ENCODE peak calls at places on chromosome X, in seven cellular contexts. U, J, P, A, I, K and E are unnamed samples.

GRCh38 chrX:70421618-70422017 is 1.5 kb upstream of the GDPD2 start:
- DNase-seq in U (peak), J (no peak), P (no peak), A (no peak), I (no peak), K (peak), E (no peak)

GRCh38 chrX:68997911-68998310 is 167.3 kb downstream of the PJA1 start:
- DNase-seq in U (no peak), J (peak), P (peak), A (no peak), I (no peak), K (no peak), E (peak)

GRCh38 chrX:124805486-124805885 is 459.1 kb downstream of the SH2D1A start:
- DNase-seq in U (no peak), J (no peak), P (no peak), A (no peak), I (no peak), K (no peak), E (no peak)

GRCh38 chrX:14886252-14886651 is 13.0 kb downstream of the MOSPD2 start:
- DNase-seq in U (no peak), J (no peak), P (no peak), A (no peak), I (no peak), K (no peak), E (peak)

GRCh38 chrX:38817004-38817703 is 15.9 kb downstream of the MID1IP1 start:
- DNase-seq in U (no peak), J (peak), P (no peak), A (no peak), I (no peak), K (peak), E (peak)

GRCh38 chrX:112066813-112067212 is 15.8 kb downstream of the TRPC5 start:
- DNase-seq in U (no peak), J (no peak), P (no peak), A (no peak), I (no peak), K (no peak), E (no peak)

GRCh38 chrX:128439159-128439558 is 387.0 kb upstream of the ACTRT1 start:
- DNase-seq in U (no peak), J (no peak), P (no peak), A (no peak), I (no peak), K (no peak), E (no peak)

GRCh38 chrX:27336466-27337091 is 126.6 kb downstream of the PPP4R3C start:
- DNase-seq in U (peak), J (peak), P (no peak), A (peak), I (peak), K (peak), E (peak)

GRCh38 chrX:106802388-106803275 is at the start of gene TBC1D8B:
- DNase-seq in U (peak), J (peak), P (peak), A (no peak), I (peak), K (peak), E (peak)